ENCODE peak calls at places on chromosomes 6 and 20, in four cellular contexts. F is IMR-90, J is A549, W is GM12878. P is an unnamed sample.

GRCh38 chr20:58174708-58175287 is 53.7 kb downstream of the ANKRD60 start:
- DNase-seq in F (no peak), J (no peak), W (no peak), P (no peak)

GRCh38 chr20:3932277-3933073 is 43.3 kb downstream of the PANK2 start:
- DNase-seq in F (peak; percentile 29), J (no peak), W (no peak), P (no peak)

GRCh38 chr6:89132087-89132486 is 13.8 kb upstream of the PM20D2 start:
- DNase-seq in F (no peak), J (no peak), W (no peak), P (no peak)

GRCh38 chr6:135675862-135676261 is 175.6 kb upstream of the PDE7B start:
- DNase-seq in F (peak; percentile 41), J (peak; percentile 17), W (peak; percentile 4), P (peak; percentile 43)

GRCh38 chr6:36841756-36842155 is 2.5 kb upstream of the CPNE5 start:
- DNase-seq in F (no peak), J (no peak), W (no peak), P (no peak)

GRCh38 chr6:42979523-42980177 is 669 bp upstream of the PEX6 start:
- DNase-seq in F (peak; percentile 45), J (peak; percentile 46), W (no peak), P (no peak)

GRCh38 chr6:154543638-154544037 is 33.2 kb upstream of the CNKSR3 start:
- DNase-seq in F (peak; percentile 48), J (no peak), W (no peak), P (no peak)

GRCh38 chr6:77440206-77440976 is 22.9 kb downstream of the HTR1B start:
- DNase-seq in F (peak; percentile 94), J (no peak), W (no peak), P (no peak)

GRCh38 chr20:38790210-38791053 is 15.1 kb upstream of the PPP1R16B start:
- DNase-seq in F (peak; percentile 38), J (peak; percentile 46), W (no peak), P (peak; percentile 61)

GRCh38 chr20:64106981-64107735 is at the start of gene NPBWR2:
- DNase-seq in F (no peak), J (no peak), W (no peak), P (peak; percentile 54)

GRCh38 chr6:130620338-130620781 is 206.8 kb upstream of the SMLR1 start:
- DNase-seq in F (no peak), J (no peak), W (no peak), P (no peak)

GRCh38 chr20:51749674-51750036 is 18.5 kb downstream of the ATP9A start:
- DNase-seq in F (peak; percentile 79), J (no peak), W (no peak), P (no peak)

GRCh38 chr6:47073125-47074110 is 31.3 kb upstream of the ADGRF1 start:
- DNase-seq in F (no peak), J (peak; percentile 9), W (no peak), P (peak; percentile 42)

GRCh38 chr20:62716198-62716940 is 7.7 kb downstream of the NTSR1 start:
- DNase-seq in F (peak; percentile 32), J (no peak), W (no peak), P (no peak)

GRCh38 chr6:16761469-16762264 is 407 bp upstream of the ATXN1 start:
- DNase-seq in F (peak; percentile 91), J (peak; percentile 61), W (no peak), P (peak; percentile 64)
- H3K4me1 ChIP-seq in F (peaks cover 5% of the 10 kb centered on the region), J (peaks cover 59% of the 10 kb centered on the region), W (peaks cover 8% of the 10 kb centered on the region), P (peaks cover 27% of the 10 kb centered on the region)

DNA sequence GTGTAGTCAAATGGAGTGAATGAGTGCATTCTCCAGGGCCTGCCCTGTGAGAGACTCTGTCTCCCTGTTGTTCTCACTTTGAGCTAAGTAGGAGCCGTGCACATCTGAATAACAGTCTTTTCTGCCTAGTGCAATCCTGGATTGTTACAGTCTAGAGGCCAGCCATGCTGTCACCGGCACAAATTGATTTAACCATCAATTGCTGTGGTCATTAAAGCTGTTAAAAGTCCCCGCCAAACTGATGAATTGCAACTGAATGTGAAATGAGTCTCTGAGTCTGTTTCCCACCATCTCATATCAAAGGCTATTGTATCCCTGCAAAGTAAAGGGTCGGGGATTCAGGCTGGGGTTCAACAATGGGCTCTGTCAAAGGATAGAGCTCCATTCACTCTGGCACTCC is 156.1 kb downstream of the RFPL4B start:
- DNase-seq in F (no peak), J (no peak), W (no peak), P (no peak)
- TF ChIP-seq ELK1 in F (no peak), J (no peak), W (no peak), P (no peak)

GRCh38 chr6:108164815-108165706 is 761 bp upstream of the NR2E1 start:
- DNase-seq in F (no peak), J (no peak), W (no peak), P (no peak)
- H3K4me1 ChIP-seq in F (no peaks in the 10 kb centered on the region), J (no peaks in the 10 kb centered on the region), W (no peaks in the 10 kb centered on the region), P (no peaks in the 10 kb centered on the region)

GRCh38 chr6:79631800-79632172 is 657 bp downstream of the SH3BGRL2 start:
- DNase-seq in F (no peak), J (no peak), W (no peak), P (no peak)

GRCh38 chr6:79636673-79637072 is 5.5 kb downstream of the SH3BGRL2 start:
- DNase-seq in F (no peak), J (no peak), W (no peak), P (no peak)

GRCh38 chr6:79634491-79634890 is 3.4 kb downstream of the SH3BGRL2 start:
- DNase-seq in F (no peak), J (no peak), W (no peak), P (no peak)

GRCh38 chr6:79632580-79632979 is 1.5 kb downstream of the SH3BGRL2 start:
- DNase-seq in F (peak; percentile 4), J (no peak), W (no peak), P (no peak)

GRCh38 chr6:79635179-79635578 is 4.0 kb downstream of the SH3BGRL2 start:
- DNase-seq in F (peak; percentile 65), J (no peak), W (no peak), P (no peak)
- TF ChIP-seq ELK1 in F (no peak), J (no peak), W (no peak), P (no peak)

DNA sequence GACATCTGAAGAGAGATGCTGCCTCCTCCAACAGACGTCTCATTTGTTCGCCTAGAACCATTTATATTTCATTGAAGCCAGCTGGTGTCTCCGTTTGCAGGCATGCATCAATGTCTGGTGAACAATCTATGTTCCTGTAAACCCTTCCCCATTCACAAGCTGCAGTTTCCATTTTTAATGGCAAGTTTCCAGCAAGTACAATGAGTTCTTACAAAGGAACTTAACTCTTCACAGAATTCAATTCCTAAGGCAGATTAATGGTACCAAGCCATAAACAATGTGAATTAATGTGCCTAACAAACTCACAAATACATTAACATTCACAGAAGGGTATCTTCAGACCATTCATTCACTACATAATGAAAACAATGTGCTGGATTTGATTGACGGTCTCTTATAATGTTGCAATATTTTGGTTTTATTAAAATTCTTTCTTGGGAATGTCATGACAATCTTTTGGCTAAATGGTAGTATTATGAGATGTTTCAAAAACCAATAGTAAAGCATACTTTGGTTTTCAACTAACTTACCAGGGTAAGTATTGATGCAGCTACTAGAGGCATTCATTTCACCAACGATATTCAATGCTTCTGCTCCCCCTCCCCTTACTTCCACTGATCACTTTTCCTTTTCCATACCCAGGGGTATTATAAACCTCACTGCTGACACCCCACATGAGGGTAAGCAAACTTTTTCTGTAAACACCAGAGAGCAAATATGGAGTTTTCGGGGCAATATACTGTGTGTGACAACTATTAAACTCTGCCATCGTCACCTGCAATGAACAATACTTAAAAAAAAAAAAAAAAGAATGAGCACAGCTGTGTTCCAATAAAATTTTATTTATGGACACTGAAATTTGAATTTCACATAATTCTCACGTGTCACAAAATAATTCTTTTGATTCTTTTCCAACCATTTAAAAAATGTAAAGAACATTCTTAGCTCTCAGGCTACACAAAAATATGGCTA is 4.2 kb downstream of the AKIRIN2 start:
- DNase-seq in F (peak; percentile 91), J (no peak), W (no peak), P (peak; percentile 14)
- H3K4me1 ChIP-seq in F (peaks cover 10% of the 10 kb centered on the region), J (peaks cover 50% of the 10 kb centered on the region), W (peaks cover 11% of the 10 kb centered on the region), P (no peaks in the 10 kb centered on the region)

DNA sequence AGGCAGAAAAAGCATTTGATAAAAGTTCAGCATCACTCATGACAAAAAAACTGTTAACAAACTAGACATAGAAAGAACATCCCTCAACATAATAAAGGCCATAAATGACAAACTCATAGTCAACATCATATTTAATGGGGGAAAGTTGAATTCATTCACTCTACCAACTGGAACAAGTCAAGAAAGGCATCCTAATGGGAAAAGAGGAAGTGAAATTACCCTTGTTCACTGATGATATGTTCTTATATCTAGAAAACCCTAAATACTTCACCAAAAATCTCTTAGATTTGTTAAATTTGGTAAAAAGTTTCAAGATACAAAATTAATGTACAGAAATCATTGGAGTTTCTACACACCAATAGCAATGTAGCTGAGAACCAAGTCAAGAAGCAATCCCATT is 48.9 kb downstream of the GGTLC1 start:
- DNase-seq in F (no peak), J (no peak), W (no peak), P (no peak)
- TF ChIP-seq ELK1 in F (no peak), J (no peak), W (no peak), P (no peak)

GRCh38 chr6:118086189-118086588 is 179.1 kb downstream of the SLC35F1 start:
- DNase-seq in F (no peak), J (no peak), W (no peak), P (no peak)

GRCh38 chr6:118085665-118086064 is 178.6 kb downstream of the SLC35F1 start:
- DNase-seq in F (no peak), J (no peak), W (no peak), P (no peak)

GRCh38 chr6:118083711-118084110 is 176.6 kb downstream of the SLC35F1 start:
- DNase-seq in F (no peak), J (no peak), W (no peak), P (no peak)

DNA sequence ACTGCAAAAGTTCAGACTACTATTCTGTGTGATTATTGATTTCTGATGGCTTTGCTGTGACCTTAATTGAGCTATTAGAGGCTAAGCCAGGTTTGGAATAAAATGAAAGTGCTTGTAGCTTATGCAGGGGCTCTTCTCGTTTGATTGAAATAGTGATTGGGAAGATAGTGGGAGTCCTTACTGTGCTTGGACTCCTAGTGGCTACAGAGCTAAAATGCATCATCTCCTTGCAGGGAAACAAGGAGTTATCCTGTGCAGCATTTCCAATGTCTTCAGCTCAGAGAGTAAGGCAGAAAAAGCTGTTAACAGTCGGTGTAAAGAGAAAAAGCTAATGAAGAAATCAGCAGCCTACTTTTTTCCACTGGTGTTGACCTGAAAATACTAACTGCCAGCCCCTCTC is 173.5 kb downstream of the SLC35F1 start:
- DNase-seq in F (no peak), J (no peak), W (no peak), P (no peak)
- H3K4me1 ChIP-seq in F (no peaks in the 10 kb centered on the region), J (no peaks in the 10 kb centered on the region), W (no peaks in the 10 kb centered on the region), P (no peaks in the 10 kb centered on the region)

DNA sequence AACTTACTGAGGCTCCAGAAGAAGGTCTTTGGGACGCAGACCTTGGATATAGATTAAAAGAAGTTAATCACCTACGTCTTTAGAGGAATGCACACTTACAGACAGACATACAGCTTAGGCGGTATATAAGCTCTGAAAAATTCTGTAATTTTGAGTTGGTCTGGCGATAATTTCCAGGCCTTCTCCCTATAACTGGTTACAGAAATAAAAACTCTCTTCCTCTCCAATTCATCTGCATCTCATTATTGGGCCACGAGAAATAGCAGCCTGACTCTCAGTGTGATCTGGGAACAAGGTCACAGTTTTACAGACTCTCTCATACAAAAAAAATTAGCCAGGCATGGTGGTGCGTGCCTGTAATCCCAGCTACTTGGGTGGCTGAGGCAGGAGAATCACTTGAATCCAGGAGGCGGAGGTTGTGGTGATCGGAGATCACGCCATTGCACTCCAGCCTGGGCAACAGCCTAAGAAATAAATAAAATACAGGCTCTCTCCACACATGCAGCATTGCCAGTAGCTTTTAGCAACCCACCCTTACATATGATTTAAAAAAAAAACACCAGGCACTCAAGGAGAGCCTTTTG is 4.7 kb downstream of the ZBTB24 start:
- DNase-seq in F (no peak), J (no peak), W (no peak), P (no peak)
- TF ChIP-seq ELK1 in F (no peak), J (no peak), W (no peak), P (no peak)

GRCh38 chr20:17593902-17594301 is 24.0 kb downstream of the DSTN start:
- DNase-seq in F (no peak), J (no peak), W (no peak), P (no peak)
- H3K4me1 ChIP-seq in F (peaks cover 17% of the 10 kb centered on the region), J (peaks cover 37% of the 10 kb centered on the region), W (no peaks in the 10 kb centered on the region), P (no peaks in the 10 kb centered on the region)

P was measured in K562.